ENCODE peak calls at places on chromosomes 6 and 20, in five cellular contexts. G is HCT116, T is keratinocyte, D is fibroblast of lung, P is neural progenitor cell. M is an unnamed sample.

GRCh38 chr6:53598584-53598983 is 53.7 kb upstream of the GCLC start:
- DNase-seq in G (no peak), T (no peak), D (peak; percentile 23), P (peak; percentile 3), M (no peak)

GRCh38 chr6:42369568-42369967 is 82.2 kb downstream of the TRERF1 start:
- DNase-seq in G (no peak), T (no peak), D (no peak), P (no peak), M (no peak)

GRCh38 chr6:116169880-116170279 is 43.9 kb upstream of the COL10A1 start:
- DNase-seq in G (no peak), T (no peak), D (no peak), P (no peak), M (no peak)

GRCh38 chr6:32196682-32197616 is 4.5 kb upstream of the GPSM3 start:
- DNase-seq in G (no peak), T (no peak), D (no peak), P (peak; percentile 29), M (no peak)

GRCh38 chr20:64220891-64221527 is 34.5 kb upstream of the PCMTD2 start:
- DNase-seq in G (no peak), T (no peak), D (no peak), P (peak; percentile 19), M (no peak)

GRCh38 chr6:23180504-23181293 is 611.3 kb downstream of the HDGFL1 start:
- DNase-seq in G (no peak), T (no peak), D (peak; percentile 94), P (peak; percentile 56), M (peak; percentile 98)

GRCh38 chr6:142796571-142796970 is 148.4 kb downstream of the HIVEP2 start:
- DNase-seq in G (no peak), T (no peak), D (peak; percentile 31), P (no peak), M (peak; percentile 54)

GRCh38 chr6:145044606-145045275 is 690.6 kb downstream of the EPM2A start:
- DNase-seq in G (no peak), T (no peak), D (peak; percentile 75), P (no peak), M (no peak)

GRCh38 chr6:104689551-104690205 is 170.0 kb downstream of the HACE1 start:
- DNase-seq in G (peak; percentile 12), T (no peak), D (no peak), P (no peak), M (peak; percentile 91)

GRCh38 chr6:69881322-69882151 is 15.2 kb downstream of the COL19A1 start:
- DNase-seq in G (no peak), T (no peak), D (no peak), P (no peak), M (no peak)

GRCh38 chr20:35601990-35602389 is 13.6 kb upstream of the SPAG4 start:
- DNase-seq in G (no peak), T (no peak), D (no peak), P (no peak), M (no peak)

GRCh38 chr20:35599776-35600120 is 15.9 kb upstream of the SPAG4 start:
- DNase-seq in G (no peak), T (no peak), D (no peak), P (no peak), M (no peak)

GRCh38 chr20:35602851-35603495 is 12.7 kb upstream of the SPAG4 start:
- DNase-seq in G (no peak), T (no peak), D (no peak), P (no peak), M (no peak)

GRCh38 chr20:35600176-35600995 is 15.2 kb upstream of the SPAG4 start:
- DNase-seq in G (no peak), T (no peak), D (no peak), P (peak; percentile 38), M (no peak)

GRCh38 chr20:35601021-35601973 is 14.3 kb upstream of the SPAG4 start:
- DNase-seq in G (no peak), T (no peak), D (peak; percentile 72), P (peak; percentile 92), M (peak; percentile 85)
- TF ChIP-seq EZH2 in G (no peak), T (no peak), D (peak; percentile 78), P (peak; percentile 52), M (no peak)

GRCh38 chr20:19908586-19908985 is 108.6 kb upstream of the NAA20 start:
- DNase-seq in G (no peak), T (no peak), D (no peak), P (no peak), M (no peak)

GRCh38 chr20:19897891-19898290 is 119.3 kb upstream of the NAA20 start:
- DNase-seq in G (no peak), T (no peak), D (no peak), P (no peak), M (no peak)

GRCh38 chr20:19901226-19901625 is 115.9 kb upstream of the NAA20 start:
- DNase-seq in G (no peak), T (no peak), D (peak; percentile 17), P (no peak), M (no peak)

GRCh38 chr20:19907326-19908056 is 109.7 kb upstream of the NAA20 start:
- DNase-seq in G (no peak), T (no peak), D (no peak), P (no peak), M (no peak)

DNA sequence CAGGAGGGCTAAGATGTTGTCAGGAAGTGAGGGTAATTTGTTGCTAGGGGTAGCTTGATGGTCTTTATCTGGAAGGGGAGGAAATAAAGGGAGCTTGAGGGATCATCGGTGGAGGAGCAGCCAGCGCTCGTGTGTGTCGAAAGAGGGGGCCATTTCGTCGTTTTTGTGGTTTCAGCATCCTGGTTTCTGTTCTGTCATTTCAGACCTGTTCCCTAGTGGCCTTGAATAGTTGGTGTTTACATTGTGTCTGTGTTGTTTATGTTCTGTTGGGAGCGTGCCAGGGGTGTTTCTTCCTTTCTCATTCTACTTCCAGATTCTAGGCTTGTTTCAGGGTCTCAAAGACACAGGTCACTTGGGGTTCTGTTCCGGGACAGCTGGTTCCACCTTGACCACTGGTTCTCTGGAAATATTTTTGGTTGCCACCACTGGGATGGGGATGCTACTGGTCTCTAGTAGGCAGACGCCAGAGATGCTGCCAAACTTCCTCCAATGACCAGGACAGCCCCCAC is 113.9 kb upstream of the NAA20 start:
- DNase-seq in G (no peak), T (no peak), D (peak; percentile 84), P (no peak), M (peak; percentile 53)
- TF ChIP-seq CTCF in G (no peak), T (no peak), D (no peak), P (no peak), M (peak; percentile 41)

GRCh38 chr6:117531758-117532276 is 49.3 kb downstream of the DCBLD1 start:
- DNase-seq in G (no peak), T (no peak), D (no peak), P (no peak), M (peak; percentile 16)

GRCh38 chr6:117531346-117531745 is 48.9 kb downstream of the DCBLD1 start:
- DNase-seq in G (no peak), T (no peak), D (no peak), P (no peak), M (peak; percentile 78)

GRCh38 chr6:117536317-117536716 is 53.8 kb downstream of the DCBLD1 start:
- DNase-seq in G (no peak), T (no peak), D (peak; percentile 42), P (no peak), M (no peak)

GRCh38 chr6:117533775-117534174 is 51.3 kb downstream of the DCBLD1 start:
- DNase-seq in G (no peak), T (no peak), D (no peak), P (no peak), M (no peak)

DNA sequence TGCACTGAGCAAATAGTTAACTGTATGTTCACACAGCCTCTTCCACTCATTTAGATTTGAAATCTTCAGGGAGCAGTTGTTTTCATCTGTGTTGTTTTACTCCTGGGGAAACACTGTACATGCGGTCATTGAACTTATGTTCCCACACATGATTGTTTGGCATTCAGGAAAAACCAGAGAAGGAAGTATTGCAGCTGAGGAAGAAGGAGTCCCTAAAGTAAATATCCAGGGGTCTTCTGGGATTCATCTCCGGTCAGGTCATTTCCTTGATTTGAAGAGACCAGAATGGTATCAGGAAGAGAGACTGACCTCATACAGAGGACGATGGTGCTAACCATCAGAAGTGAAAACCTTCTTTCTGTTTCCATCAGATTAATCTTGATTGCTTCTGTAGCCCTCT is 52.5 kb downstream of the DCBLD1 start:
- DNase-seq in G (no peak), T (no peak), D (no peak), P (no peak), M (no peak)
- H3K36me3 ChIP-seq in G (no peaks in the 10 kb centered on the region), T (peaks cover 5% of the 10 kb centered on the region), D (peaks cover 4% of the 10 kb centered on the region), P (no peaks in the 10 kb centered on the region), M (no peaks in the 10 kb centered on the region)

GRCh38 chr6:10426781-10427279 is 12.0 kb upstream of the TFAP2A start:
- DNase-seq in G (no peak), T (no peak), D (no peak), P (no peak), M (peak; percentile 49)

GRCh38 chr6:10429638-10430427 is 15.0 kb upstream of the TFAP2A start:
- DNase-seq in G (no peak), T (no peak), D (peak; percentile 58), P (peak; percentile 55), M (peak; percentile 85)

GRCh38 chr6:10425177-10425972 is 10.5 kb upstream of the TFAP2A start:
- DNase-seq in G (no peak), T (no peak), D (no peak), P (peak; percentile 54), M (no peak)

GRCh38 chr6:10424005-10424404 is 9.1 kb upstream of the TFAP2A start:
- DNase-seq in G (no peak), T (no peak), D (no peak), P (no peak), M (no peak)

DNA sequence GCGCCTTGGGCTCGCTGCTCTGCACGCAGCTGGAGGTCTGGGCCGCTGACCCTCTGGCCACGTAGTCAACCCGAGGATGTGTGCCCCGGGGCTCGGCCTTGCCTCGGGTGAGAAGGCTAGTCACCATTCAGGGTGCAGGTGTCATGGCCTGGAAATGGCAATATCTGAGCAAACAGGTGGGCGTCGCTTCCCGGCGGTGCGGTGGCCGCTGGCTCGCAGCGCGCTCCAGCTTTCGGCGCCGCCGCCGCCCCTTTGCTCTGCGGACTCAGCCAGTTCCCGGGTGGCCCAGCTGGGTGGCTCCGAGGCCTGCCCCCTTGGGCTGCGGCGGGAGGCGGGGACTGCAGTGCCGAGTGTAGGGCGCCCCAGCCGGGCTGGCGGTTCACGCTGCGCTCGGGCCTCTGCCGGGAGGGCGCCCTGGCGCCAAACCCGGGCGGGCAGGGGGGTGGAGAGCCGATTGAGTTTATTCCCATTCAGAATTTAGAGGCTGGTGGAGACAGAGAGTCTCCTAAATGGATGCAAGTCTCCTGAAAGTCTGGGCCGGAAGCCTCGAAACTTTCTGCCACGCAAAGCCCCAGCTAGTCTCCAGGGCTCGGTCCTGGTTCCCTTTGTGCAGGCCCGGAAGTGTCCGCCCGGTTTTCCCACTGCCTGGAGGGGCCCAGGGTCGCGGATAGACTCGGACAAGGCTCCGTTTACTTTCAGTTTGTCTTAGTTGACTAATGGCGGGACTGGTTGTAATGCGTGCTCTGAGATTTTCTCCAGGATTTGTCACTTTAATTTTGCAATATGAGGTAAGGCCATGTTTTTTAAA is 11.3 kb upstream of the TFAP2A start:
- DNase-seq in G (no peak), T (no peak), D (no peak), P (peak; percentile 73), M (peak; percentile 82)
- TF ChIP-seq EZH2 in G (no peak), T (no peak), D (no peak), P (peak; percentile 98), M (no peak)

M was measured in A673.